ENCODE peak calls at places on chromosomes 13 and 19, in seven cellular contexts. F, N, B, D, H, T and J are unnamed samples.

GRCh38 chr19:42360787-42361544 is 29.1 kb downstream of the CNFN start:
- DNase-seq in F (no peak), N (no peak), B (no peak), D (no peak), H (no peak), T (no peak), J (no peak)

GRCh38 chr13:44212633-44213387 is 160.8 kb upstream of the SERP2 start:
- DNase-seq in F (no peak), N (no peak), B (no peak), D (no peak), H (no peak), T (peak), J (no peak)

GRCh38 chr13:80476953-80477352 is 136.0 kb upstream of the SPRY2 start:
- DNase-seq in F (no peak), N (no peak), B (no peak), D (no peak), H (no peak), T (no peak), J (no peak)

GRCh38 chr19:54345938-54346386 is 7.0 kb upstream of the LILRA4 start:
- DNase-seq in F (no peak), N (no peak), B (no peak), D (no peak), H (no peak), T (no peak), J (no peak)

GRCh38 chr19:39362682-39363657 is 20.7 kb downstream of the SAMD4B start:
- DNase-seq in F (no peak), N (no peak), B (no peak), D (no peak), H (no peak), T (peak), J (no peak)

GRCh38 chr13:23979361-23980159 is 82.3 kb upstream of the C1QTNF9B start:
- DNase-seq in F (peak), N (peak), B (peak), D (peak), H (peak), T (peak), J (peak)

GRCh38 chr19:6790194-6791128 is 18.0 kb downstream of the VAV1 start:
- DNase-seq in F (no peak), N (no peak), B (no peak), D (no peak), H (no peak), T (no peak), J (no peak)

GRCh38 chr19:5062799-5063198 is 93.9 kb downstream of the KDM4B start:
- DNase-seq in F (no peak), N (no peak), B (no peak), D (no peak), H (no peak), T (no peak), J (no peak)

GRCh38 chr19:15732388-15732787 is 4.6 kb downstream of the OR10H2 start:
- DNase-seq in F (no peak), N (no peak), B (no peak), D (no peak), H (no peak), T (no peak), J (no peak)

GRCh38 chr19:57841364-57841763 is 8.3 kb upstream of the ZNF587 start:
- DNase-seq in F (no peak), N (no peak), B (no peak), D (no peak), H (no peak), T (no peak), J (no peak)

GRCh38 chr13:36612242-36612641 is 61.6 kb upstream of the SERTM1 start:
- DNase-seq in F (no peak), N (no peak), B (no peak), D (no peak), H (no peak), T (no peak), J (no peak)

GRCh38 chr19:50266896-50267295 is 62.3 kb downstream of the KCNC3 start:
- DNase-seq in F (no peak), N (no peak), B (no peak), D (no peak), H (no peak), T (no peak), J (no peak)

GRCh38 chr19:41217741-41218140 is 1.3 kb upstream of the AXL start:
- DNase-seq in F (no peak), N (no peak), B (no peak), D (no peak), H (no peak), T (peak), J (no peak)

GRCh38 chr19:11480081-11480926 is 542 bp downstream of the ELAVL3 start:
- DNase-seq in F (no peak), N (no peak), B (no peak), D (no peak), H (no peak), T (no peak), J (no peak)